ENCODE peak calls at places on chromosomes 1 and 21, in seven cellular contexts. E, Z, N, P, J, H and Y are unnamed samples.

GRCh38 chr1:18413906-18414305 is 66.8 kb upstream of the KLHDC7A start:
- DNase-seq in E (no peak), P (no peak), Z (no peak), N (no peak), H (peak), J (no peak), Y (no peak)

GRCh38 chr1:1358433-1359201 is at the start of gene MXRA8:
- DNase-seq in J (peak), E (no peak), N (no peak), P (no peak), Z (peak), H (no peak), Y (no peak)

GRCh38 chr1:171142451-171143121 is 42.5 kb upstream of the FMO2 start:
- DNase-seq in H (no peak), Z (peak), E (no peak), J (peak), P (peak), N (no peak), Y (no peak)

GRCh38 chr1:45499415-45499769 is 481 bp downstream of the CCDC163 start:
- DNase-seq in E (no peak), P (no peak), H (no peak), Z (no peak), N (peak), J (no peak), Y (no peak)

GRCh38 chr1:108199781-108200626 is at the start of gene SLC25A24:
- DNase-seq in Z (peak), H (peak), N (peak), J (peak), E (peak), P (peak), Y (no peak)

GRCh38 chr1:37047487-37047886 is 13.2 kb upstream of the GRIK3 start:
- DNase-seq in H (no peak), Z (no peak), N (no peak), J (no peak), P (no peak), E (no peak), Y (no peak)

GRCh38 chr1:221779771-221780170 is 37.9 kb upstream of the DUSP10 start:
- DNase-seq in J (no peak), E (no peak), N (no peak), H (no peak), P (no peak), Z (no peak), Y (no peak)

GRCh38 chr1:23530089-23530749 is 814 bp downstream of the E2F2 start:
- DNase-seq in Z (no peak), J (no peak), E (no peak), N (no peak), H (no peak), P (no peak), Y (no peak)

GRCh38 chr1:53328009-53328489 is at the start of gene LRP8:
- DNase-seq in Z (peak), H (peak), E (peak), N (peak), J (peak), P (peak), Y (no peak)

GRCh38 chr1:17436380-17437174 is 2.9 kb downstream of the RCC2 start:
- DNase-seq in P (no peak), H (no peak), N (no peak), J (no peak), E (peak), Z (no peak), Y (no peak)

GRCh38 chr1:185568155-185569123 is 165.8 kb upstream of the HMCN1 start:
- DNase-seq in Z (no peak), J (no peak), E (no peak), P (no peak), N (no peak), H (no peak), Y (no peak)

GRCh38 chr1:185808675-185809074 is 74.5 kb downstream of the HMCN1 start:
- DNase-seq in Z (no peak), E (no peak), H (no peak), P (no peak), J (no peak), N (no peak), Y (no peak)

GRCh38 chr1:205961405-205961804 is 18.1 kb upstream of the SLC26A9 start:
- DNase-seq in H (no peak), Z (no peak), E (no peak), N (no peak), J (no peak), P (no peak), Y (no peak)

GRCh38 chr1:54188291-54188690 is 11.5 kb downstream of the CYB5RL start:
- DNase-seq in E (no peak), J (no peak), Z (no peak), N (no peak), P (no peak), H (no peak), Y (no peak)

GRCh38 chr1:16967095-16967567 is 13.3 kb downstream of the MFAP2 start:
- DNase-seq in E (no peak), J (peak), P (no peak), Z (peak), H (no peak), N (no peak), Y (no peak)

GRCh38 chr1:50139339-50139738 is 30.6 kb downstream of the ELAVL4 start:
- DNase-seq in P (no peak), E (no peak), Z (no peak), J (no peak), H (no peak), N (no peak), Y (no peak)

GRCh38 chr1:8950309-8950708 is 4.6 kb downstream of the CA6 start:
- DNase-seq in E (no peak), J (no peak), H (no peak), Z (no peak), N (no peak), P (no peak), Y (no peak)

GRCh38 chr1:1521331-1521730 is 9.4 kb downstream of the ATAD3A start:
- DNase-seq in P (no peak), E (no peak), J (no peak), Z (no peak), N (no peak), H (no peak), Y (no peak)

GRCh38 chr1:164772635-164773034 is 213.7 kb downstream of the PBX1 start:
- DNase-seq in N (no peak), P (no peak), Z (no peak), E (no peak), J (peak), H (no peak), Y (peak)

GRCh38 chr1:41661428-41662060 is 177.1 kb upstream of the EDN2 start:
- DNase-seq in P (no peak), Z (no peak), H (no peak), E (no peak), N (peak), J (no peak), Y (no peak)

GRCh38 chr21:45822429-45823099 is 159.0 kb upstream of the COL6A1 start:
- DNase-seq in H (peak), E (no peak), P (no peak), Z (peak), J (no peak), N (no peak), Y (no peak)

GRCh38 chr1:224447251-224447650 is 12.7 kb upstream of the WDR26 start:
- DNase-seq in Z (no peak), N (no peak), E (no peak), H (peak), J (no peak), P (no peak), Y (no peak)

GRCh38 chr1:168090395-168090794 is 46.3 kb downstream of the GPR161 start:
- DNase-seq in P (no peak), H (peak), E (no peak), N (no peak), J (no peak), Z (no peak), Y (no peak)

GRCh38 chr1:89635825-89636815 is 3.2 kb downstream of the LRRC8C start:
- DNase-seq in Z (no peak), N (no peak), P (no peak), E (no peak), H (no peak), J (no peak), Y (no peak)

GRCh38 chr1:238242156-238242555 is 351.4 kb upstream of the ZP4 start:
- DNase-seq in E (no peak), J (no peak), P (no peak), H (no peak), Z (no peak), N (no peak), Y (no peak)

GRCh38 chr1:42013881-42014470 is 95.3 kb upstream of the HIVEP3 start:
- DNase-seq in J (no peak), Z (peak), H (no peak), E (no peak), P (no peak), N (no peak), Y (no peak)

GRCh38 chr21:44013380-44014088 is 1.4 kb downstream of the TRAPPC10 start:
- DNase-seq in P (no peak), Z (no peak), H (no peak), N (no peak), E (no peak), J (no peak), Y (no peak)

GRCh38 chr21:18620421-18620820 is 216.8 kb upstream of the TMPRSS15 start:
- DNase-seq in J (no peak), N (no peak), Z (no peak), H (no peak), E (no peak), P (no peak), Y (no peak)

GRCh38 chr21:44835647-44835973 is 17.7 kb upstream of the SUMO3 start:
- DNase-seq in P (no peak), N (peak), J (no peak), H (no peak), Z (no peak), E (no peak), Y (no peak)

GRCh38 chr1:41622859-41623732 is 138.6 kb upstream of the EDN2 start:
- DNase-seq in H (no peak), J (no peak), Z (no peak), E (no peak), N (no peak), P (no peak), Y (no peak)

GRCh38 chr1:25462732-25463131 is 32.0 kb downstream of the MACO1 start:
- DNase-seq in Z (no peak), H (no peak), N (no peak), J (peak), P (no peak), E (no peak), Y (no peak)

GRCh38 chr1:67019121-67019520 is 34.8 kb downstream of the SLC35D1 start:
- DNase-seq in P (no peak), E (no peak), H (no peak), N (no peak), J (no peak), Z (no peak), Y (no peak)
- TF ChIP-seq CTCF in P (no peak), E (no peak), H (no peak), N (no peak), J (no peak), Z (no peak), Y (no peak)

GRCh38 chr1:11295905-11296304 is 22.9 kb downstream of the UBIAD1 start:
- DNase-seq in N (no peak), Z (no peak), P (no peak), E (no peak), J (no peak), H (no peak), Y (no peak)
- TF ChIP-seq CTCF in N (no peak), Z (no peak), P (no peak), E (no peak), J (no peak), H (no peak), Y (no peak)

GRCh38 chr1:226686440-226687436 is 52.3 kb downstream of the ITPKB start:
- DNase-seq in P (peak), Z (no peak), N (no peak), J (no peak), E (no peak), H (no peak), Y (no peak)

GRCh38 chr1:226688852-226689251 is 50.2 kb downstream of the ITPKB start:
- DNase-seq in Z (no peak), E (no peak), P (no peak), J (no peak), H (no peak), N (no peak), Y (no peak)

GRCh38 chr1:226688056-226688748 is 50.9 kb downstream of the ITPKB start:
- DNase-seq in E (no peak), J (no peak), N (peak), P (no peak), Z (no peak), H (no peak), Y (no peak)

GRCh38 chr1:226685196-226685820 is 53.8 kb downstream of the ITPKB start:
- DNase-seq in N (no peak), E (no peak), H (no peak), P (no peak), J (no peak), Z (no peak), Y (no peak)

GRCh38 chr1:226687476-226687875 is 51.6 kb downstream of the ITPKB start:
- DNase-seq in E (no peak), H (no peak), J (no peak), Z (peak), P (no peak), N (peak), Y (no peak)
- TF ChIP-seq CTCF in E (no peak), H (no peak), J (no peak), Z (no peak), P (no peak), N (no peak), Y (peak)

GRCh38 chr1:31498376-31499040 is 77.8 kb upstream of the TINAGL1 start:
- DNase-seq in Z (no peak), H (no peak), P (no peak), J (no peak), E (no peak), N (no peak), Y (no peak)
- TF ChIP-seq CTCF in Z (no peak), H (no peak), P (no peak), J (no peak), E (no peak), N (no peak), Y (no peak)

GRCh38 chr1:240193699-240194098 is 102.0 kb downstream of the FMN2 start:
- DNase-seq in H (no peak), Z (no peak), J (no peak), N (no peak), P (no peak), E (no peak), Y (no peak)

GRCh38 chr1:240192851-240193250 is 101.2 kb downstream of the FMN2 start:
- DNase-seq in E (no peak), J (no peak), P (no peak), Z (no peak), N (no peak), H (no peak), Y (no peak)

GRCh38 chr1:240188139-240188538 is 96.5 kb downstream of the FMN2 start:
- DNase-seq in P (no peak), Z (no peak), E (no peak), N (no peak), H (no peak), J (no peak), Y (no peak)

GRCh38 chr1:240189386-240189989 is 97.8 kb downstream of the FMN2 start:
- DNase-seq in N (no peak), P (no peak), H (no peak), E (peak), J (no peak), Z (peak), Y (no peak)

GRCh38 chr1:240190881-240191385 is 99.2 kb downstream of the FMN2 start:
- DNase-seq in P (no peak), N (no peak), Z (no peak), H (no peak), J (no peak), E (no peak), Y (peak)
- TF ChIP-seq CTCF in P (peak), N (no peak), Z (peak), H (no peak), J (peak), E (peak), Y (peak)